ENCODE peak calls at places on chromosomes 12 and 14, in ten cellular contexts. One of them, this sample, is unnamed.

GRCh38 chr14:96267336-96267735 is 11.3 kb downstream of the BDKRB1 start:
- DNase-seq in activated T-helper 1 cell treated with Interleukin-2 at 50 U/mL for 16 hours: no peak
- DNase-seq in COR-L47: peak; percentile 87
- DNase-seq in Ammon's horn: no peak
- DNase-seq in activated T-cell treated with anti-CD3 and anti-CD28 coated beads, Interleukin-2, amount 50 U/mL, for 72 hours: no peak
- DNase-seq in EL: peak; percentile 94
- DNase-seq in GM04504: peak; percentile 67
- DNase-seq in amniotic stem cell: peak; percentile 44
- DNase-seq in heart left ventricle: no peak
- DNase-seq in Calu3: no peak
- DNase-seq in this sample: no peak

GRCh38 chr14:58865520-58866281 is 227.9 kb downstream of the DACT1 start:
- DNase-seq in amniotic stem cell: peak; percentile 17
- DNase-seq in GM04504: no peak
- DNase-seq in heart left ventricle: no peak
- DNase-seq in COR-L47: no peak
- DNase-seq in Calu3: no peak
- DNase-seq in EL: peak; percentile 47
- DNase-seq in activated T-helper 1 cell treated with Interleukin-2 at 50 U/mL for 16 hours: no peak
- DNase-seq in Ammon's horn: peak; percentile 24
- DNase-seq in activated T-cell treated with anti-CD3 and anti-CD28 coated beads, Interleukin-2, amount 50 U/mL, for 72 hours: no peak
- DNase-seq in this sample: no peak

GRCh38 chr12:93581370-93581769 is 8.9 kb downstream of the SOCS2 start:
- DNase-seq in GM04504: no peak
- DNase-seq in activated T-cell treated with anti-CD3 and anti-CD28 coated beads, Interleukin-2, amount 50 U/mL, for 72 hours: no peak
- DNase-seq in EL: no peak
- DNase-seq in amniotic stem cell: no peak
- DNase-seq in Calu3: no peak
- DNase-seq in COR-L47: no peak
- DNase-seq in activated T-helper 1 cell treated with Interleukin-2 at 50 U/mL for 16 hours: no peak
- DNase-seq in Ammon's horn: no peak
- DNase-seq in heart left ventricle: no peak
- DNase-seq in this sample: no peak

GRCh38 chr12:87001102-87001501 is 744.9 kb upstream of the MGAT4C start:
- DNase-seq in Calu3: no peak
- DNase-seq in amniotic stem cell: no peak
- DNase-seq in activated T-helper 1 cell treated with Interleukin-2 at 50 U/mL for 16 hours: no peak
- DNase-seq in EL: no peak
- DNase-seq in Ammon's horn: no peak
- DNase-seq in heart left ventricle: no peak
- DNase-seq in COR-L47: no peak
- DNase-seq in GM04504: no peak
- DNase-seq in activated T-cell treated with anti-CD3 and anti-CD28 coated beads, Interleukin-2, amount 50 U/mL, for 72 hours: no peak
- DNase-seq in this sample: no peak

GRCh38 chr14:99314623-99315022 is 42.6 kb upstream of the BCL11B start:
- DNase-seq in activated T-helper 1 cell treated with Interleukin-2 at 50 U/mL for 16 hours: no peak
- DNase-seq in Ammon's horn: no peak
- DNase-seq in GM04504: no peak
- DNase-seq in Calu3: no peak
- DNase-seq in EL: no peak
- DNase-seq in heart left ventricle: no peak
- DNase-seq in amniotic stem cell: no peak
- DNase-seq in activated T-cell treated with anti-CD3 and anti-CD28 coated beads, Interleukin-2, amount 50 U/mL, for 72 hours: no peak
- DNase-seq in COR-L47: no peak
- DNase-seq in this sample: no peak

GRCh38 chr12:107092669-107093546 is 441 bp downstream of the CRY1 start:
- DNase-seq in EL: peak; percentile 48
- DNase-seq in activated T-cell treated with anti-CD3 and anti-CD28 coated beads, Interleukin-2, amount 50 U/mL, for 72 hours: peak; percentile 77
- DNase-seq in COR-L47: peak; percentile 26
- DNase-seq in heart left ventricle: no peak
- DNase-seq in activated T-helper 1 cell treated with Interleukin-2 at 50 U/mL for 16 hours: peak; percentile 39
- DNase-seq in Calu3: peak; percentile 42
- DNase-seq in Ammon's horn: peak; percentile 43
- DNase-seq in amniotic stem cell: no peak
- DNase-seq in GM04504: no peak
- DNase-seq in this sample: peak; percentile 60

GRCh38 chr14:76168531-76168930 is 16.8 kb downstream of the GPATCH2L start:
- DNase-seq in activated T-cell treated with anti-CD3 and anti-CD28 coated beads, Interleukin-2, amount 50 U/mL, for 72 hours: no peak
- DNase-seq in Calu3: no peak
- DNase-seq in heart left ventricle: no peak
- DNase-seq in activated T-helper 1 cell treated with Interleukin-2 at 50 U/mL for 16 hours: no peak
- DNase-seq in EL: peak; percentile 3
- DNase-seq in COR-L47: no peak
- DNase-seq in Ammon's horn: no peak
- DNase-seq in GM04504: no peak
- DNase-seq in amniotic stem cell: no peak
- DNase-seq in this sample: no peak

GRCh38 chr12:26124491-26125450 is at the start of gene BHLHE41:
- DNase-seq in amniotic stem cell: peak; percentile 44
- DNase-seq in EL: peak; percentile 70
- DNase-seq in Calu3: peak; percentile 83
- DNase-seq in Ammon's horn: peak; percentile 96
- DNase-seq in COR-L47: no peak
- DNase-seq in activated T-helper 1 cell treated with Interleukin-2 at 50 U/mL for 16 hours: no peak
- DNase-seq in heart left ventricle: peak; percentile 86
- DNase-seq in GM04504: no peak
- DNase-seq in activated T-cell treated with anti-CD3 and anti-CD28 coated beads, Interleukin-2, amount 50 U/mL, for 72 hours: peak; percentile 19
- DNase-seq in this sample: peak; percentile 84

GRCh38 chr12:121990692-121991603 is 30.7 kb upstream of the BCL7A start:
- DNase-seq in amniotic stem cell: no peak
- DNase-seq in activated T-cell treated with anti-CD3 and anti-CD28 coated beads, Interleukin-2, amount 50 U/mL, for 72 hours: peak; percentile 74
- DNase-seq in COR-L47: no peak
- DNase-seq in heart left ventricle: no peak
- DNase-seq in Ammon's horn: no peak
- DNase-seq in Calu3: no peak
- DNase-seq in activated T-helper 1 cell treated with Interleukin-2 at 50 U/mL for 16 hours: no peak
- DNase-seq in EL: no peak
- DNase-seq in GM04504: peak; percentile 24
- DNase-seq in this sample: no peak

GRCh38 chr12:27332407-27333310 is at the start of gene BMAL2:
- DNase-seq in amniotic stem cell: no peak
- DNase-seq in COR-L47: peak; percentile 36
- DNase-seq in Ammon's horn: no peak
- DNase-seq in heart left ventricle: peak; percentile 68
- DNase-seq in EL: peak; percentile 63
- DNase-seq in activated T-helper 1 cell treated with Interleukin-2 at 50 U/mL for 16 hours: peak; percentile 1
- DNase-seq in activated T-cell treated with anti-CD3 and anti-CD28 coated beads, Interleukin-2, amount 50 U/mL, for 72 hours: peak; percentile 65
- DNase-seq in Calu3: peak; percentile 67
- DNase-seq in GM04504: no peak
- DNase-seq in this sample: peak; percentile 21

GRCh38 chr12:110403975-110404675 is 617 bp upstream of the ANAPC7 start:
- DNase-seq in Calu3: peak; percentile 85
- DNase-seq in activated T-cell treated with anti-CD3 and anti-CD28 coated beads, Interleukin-2, amount 50 U/mL, for 72 hours: peak; percentile 82
- DNase-seq in amniotic stem cell: peak; percentile 28
- DNase-seq in Ammon's horn: peak; percentile 69
- DNase-seq in COR-L47: peak; percentile 86
- DNase-seq in heart left ventricle: peak; percentile 87
- DNase-seq in EL: peak; percentile 67
- DNase-seq in GM04504: no peak
- DNase-seq in activated T-helper 1 cell treated with Interleukin-2 at 50 U/mL for 16 hours: peak; percentile 67
- DNase-seq in this sample: peak; percentile 79

GRCh38 chr12:112130461-112130998 is 5.2 kb downstream of the TRAFD1 start:
- DNase-seq in activated T-helper 1 cell treated with Interleukin-2 at 50 U/mL for 16 hours: no peak
- DNase-seq in Ammon's horn: no peak
- DNase-seq in EL: peak; percentile 35
- DNase-seq in heart left ventricle: no peak
- DNase-seq in COR-L47: no peak
- DNase-seq in GM04504: no peak
- DNase-seq in amniotic stem cell: no peak
- DNase-seq in Calu3: no peak
- DNase-seq in activated T-cell treated with anti-CD3 and anti-CD28 coated beads, Interleukin-2, amount 50 U/mL, for 72 hours: no peak
- DNase-seq in this sample: no peak

GRCh38 chr12:75471928-75472865 is 8.4 kb upstream of the GLIPR1 start:
- DNase-seq in amniotic stem cell: no peak
- DNase-seq in COR-L47: no peak
- DNase-seq in Calu3: no peak
- DNase-seq in heart left ventricle: no peak
- DNase-seq in activated T-cell treated with anti-CD3 and anti-CD28 coated beads, Interleukin-2, amount 50 U/mL, for 72 hours: no peak
- DNase-seq in EL: no peak
- DNase-seq in Ammon's horn: peak; percentile 29
- DNase-seq in activated T-helper 1 cell treated with Interleukin-2 at 50 U/mL for 16 hours: no peak
- DNase-seq in GM04504: no peak
- DNase-seq in this sample: no peak

GRCh38 chr14:69088523-69089445 is 64.1 kb downstream of the DCAF5 start:
- DNase-seq in GM04504: no peak
- DNase-seq in activated T-helper 1 cell treated with Interleukin-2 at 50 U/mL for 16 hours: no peak
- DNase-seq in amniotic stem cell: peak; percentile 70
- DNase-seq in EL: peak; percentile 88
- DNase-seq in Calu3: no peak
- DNase-seq in Ammon's horn: no peak
- DNase-seq in heart left ventricle: no peak
- DNase-seq in activated T-cell treated with anti-CD3 and anti-CD28 coated beads, Interleukin-2, amount 50 U/mL, for 72 hours: no peak
- DNase-seq in COR-L47: no peak
- DNase-seq in this sample: no peak

GRCh38 chr12:105672576-105672975 is 342.1 kb downstream of the C12orf75 start:
- DNase-seq in heart left ventricle: peak; percentile 88
- DNase-seq in Calu3: no peak
- DNase-seq in GM04504: no peak
- DNase-seq in COR-L47: no peak
- DNase-seq in amniotic stem cell: no peak
- DNase-seq in Ammon's horn: no peak
- DNase-seq in activated T-cell treated with anti-CD3 and anti-CD28 coated beads, Interleukin-2, amount 50 U/mL, for 72 hours: no peak
- DNase-seq in EL: no peak
- DNase-seq in activated T-helper 1 cell treated with Interleukin-2 at 50 U/mL for 16 hours: no peak
- DNase-seq in this sample: peak; percentile 21

GRCh38 chr12:53427905-53428594 is 4.4 kb downstream of the AMHR2 start:
- DNase-seq in EL: peak; percentile 92
- DNase-seq in Ammon's horn: no peak
- DNase-seq in GM04504: peak; percentile 71
- DNase-seq in heart left ventricle: no peak
- DNase-seq in Calu3: no peak
- DNase-seq in COR-L47: no peak
- DNase-seq in activated T-helper 1 cell treated with Interleukin-2 at 50 U/mL for 16 hours: no peak
- DNase-seq in activated T-cell treated with anti-CD3 and anti-CD28 coated beads, Interleukin-2, amount 50 U/mL, for 72 hours: peak; percentile 70
- DNase-seq in amniotic stem cell: peak; percentile 77
- DNase-seq in this sample: no peak

GRCh38 chr12:93156091-93156490 is 221.6 kb upstream of the NUDT4 start:
- DNase-seq in COR-L47: peak; percentile 87
- DNase-seq in activated T-cell treated with anti-CD3 and anti-CD28 coated beads, Interleukin-2, amount 50 U/mL, for 72 hours: no peak
- DNase-seq in Ammon's horn: peak; percentile 67
- DNase-seq in heart left ventricle: no peak
- DNase-seq in activated T-helper 1 cell treated with Interleukin-2 at 50 U/mL for 16 hours: no peak
- DNase-seq in GM04504: no peak
- DNase-seq in EL: no peak
- DNase-seq in amniotic stem cell: no peak
- DNase-seq in Calu3: no peak
- DNase-seq in this sample: no peak

GRCh38 chr12:89349814-89350213 is 2.5 kb downstream of the DUSP6 start:
- DNase-seq in activated T-cell treated with anti-CD3 and anti-CD28 coated beads, Interleukin-2, amount 50 U/mL, for 72 hours: no peak
- DNase-seq in activated T-helper 1 cell treated with Interleukin-2 at 50 U/mL for 16 hours: no peak
- DNase-seq in GM04504: peak; percentile 51
- DNase-seq in heart left ventricle: no peak
- DNase-seq in COR-L47: no peak
- DNase-seq in Calu3: peak; percentile 49
- DNase-seq in amniotic stem cell: no peak
- DNase-seq in Ammon's horn: peak; percentile 73
- DNase-seq in EL: peak; percentile 66
- DNase-seq in this sample: no peak

GRCh38 chr14:68379510-68380303 is 413.2 kb downstream of the ZFP36L1 start:
- DNase-seq in Calu3: no peak
- DNase-seq in EL: no peak
- DNase-seq in COR-L47: no peak
- DNase-seq in heart left ventricle: no peak
- DNase-seq in Ammon's horn: no peak
- DNase-seq in activated T-cell treated with anti-CD3 and anti-CD28 coated beads, Interleukin-2, amount 50 U/mL, for 72 hours: peak; percentile 52
- DNase-seq in GM04504: no peak
- DNase-seq in amniotic stem cell: no peak
- DNase-seq in activated T-helper 1 cell treated with Interleukin-2 at 50 U/mL for 16 hours: peak; percentile 4
- DNase-seq in this sample: no peak

GRCh38 chr12:132286912-132287311 is 42.5 kb downstream of the GALNT9 start:
- DNase-seq in EL: peak; percentile 6
- DNase-seq in activated T-cell treated with anti-CD3 and anti-CD28 coated beads, Interleukin-2, amount 50 U/mL, for 72 hours: no peak
- DNase-seq in heart left ventricle: peak; percentile 37
- DNase-seq in Calu3: peak; percentile 83
- DNase-seq in GM04504: no peak
- DNase-seq in Ammon's horn: no peak
- DNase-seq in amniotic stem cell: no peak
- DNase-seq in COR-L47: no peak
- DNase-seq in activated T-helper 1 cell treated with Interleukin-2 at 50 U/mL for 16 hours: no peak
- DNase-seq in this sample: no peak

GRCh38 chr12:32893458-32893857 is 3.1 kb downstream of the PKP2 start:
- DNase-seq in heart left ventricle: no peak
- DNase-seq in activated T-helper 1 cell treated with Interleukin-2 at 50 U/mL for 16 hours: no peak
- DNase-seq in activated T-cell treated with anti-CD3 and anti-CD28 coated beads, Interleukin-2, amount 50 U/mL, for 72 hours: no peak
- DNase-seq in Ammon's horn: no peak
- DNase-seq in Calu3: no peak
- DNase-seq in EL: no peak
- DNase-seq in GM04504: no peak
- DNase-seq in COR-L47: no peak
- DNase-seq in amniotic stem cell: no peak
- DNase-seq in this sample: no peak

GRCh38 chr14:25846232-25846631 is 751.6 kb downstream of the NOVA1 start:
- DNase-seq in Calu3: no peak
- DNase-seq in activated T-helper 1 cell treated with Interleukin-2 at 50 U/mL for 16 hours: no peak
- DNase-seq in GM04504: no peak
- DNase-seq in activated T-cell treated with anti-CD3 and anti-CD28 coated beads, Interleukin-2, amount 50 U/mL, for 72 hours: no peak
- DNase-seq in EL: no peak
- DNase-seq in COR-L47: no peak
- DNase-seq in Ammon's horn: no peak
- DNase-seq in amniotic stem cell: no peak
- DNase-seq in heart left ventricle: no peak
- DNase-seq in this sample: no peak

GRCh38 chr14:103372552-103373304 is 12.5 kb upstream of the MARK3 start:
- DNase-seq in Calu3: peak; percentile 68
- DNase-seq in GM04504: peak; percentile 85
- DNase-seq in heart left ventricle: no peak
- DNase-seq in Ammon's horn: no peak
- DNase-seq in activated T-cell treated with anti-CD3 and anti-CD28 coated beads, Interleukin-2, amount 50 U/mL, for 72 hours: peak; percentile 47
- DNase-seq in COR-L47: no peak
- DNase-seq in amniotic stem cell: peak; percentile 66
- DNase-seq in activated T-helper 1 cell treated with Interleukin-2 at 50 U/mL for 16 hours: no peak
- DNase-seq in EL: peak; percentile 96
- DNase-seq in this sample: no peak

GRCh38 chr12:81627336-81628189 is 131.6 kb downstream of the PPFIA2 start:
- DNase-seq in amniotic stem cell: peak; percentile 63
- DNase-seq in activated T-helper 1 cell treated with Interleukin-2 at 50 U/mL for 16 hours: no peak
- DNase-seq in Calu3: peak; percentile 41
- DNase-seq in GM04504: peak; percentile 6
- DNase-seq in COR-L47: peak; percentile 64
- DNase-seq in activated T-cell treated with anti-CD3 and anti-CD28 coated beads, Interleukin-2, amount 50 U/mL, for 72 hours: no peak
- DNase-seq in Ammon's horn: peak; percentile 67
- DNase-seq in heart left ventricle: no peak
- DNase-seq in EL: peak; percentile 33
- DNase-seq in this sample: no peak

GRCh38 chr14:93994919-93995682 is 2.0 kb upstream of the CCDC197 start:
- DNase-seq in GM04504: peak; percentile 58
- DNase-seq in heart left ventricle: no peak
- DNase-seq in Ammon's horn: peak; percentile 75
- DNase-seq in activated T-helper 1 cell treated with Interleukin-2 at 50 U/mL for 16 hours: no peak
- DNase-seq in COR-L47: peak; percentile 19
- DNase-seq in activated T-cell treated with anti-CD3 and anti-CD28 coated beads, Interleukin-2, amount 50 U/mL, for 72 hours: peak; percentile 86
- DNase-seq in EL: peak; percentile 79
- DNase-seq in amniotic stem cell: peak; percentile 50
- DNase-seq in Calu3: peak; percentile 61
- DNase-seq in this sample: no peak

GRCh38 chr12:31224768-31225448 is 101.0 kb downstream of the SINHCAF start:
- DNase-seq in Ammon's horn: no peak
- DNase-seq in heart left ventricle: no peak
- DNase-seq in COR-L47: no peak
- DNase-seq in amniotic stem cell: no peak
- DNase-seq in activated T-cell treated with anti-CD3 and anti-CD28 coated beads, Interleukin-2, amount 50 U/mL, for 72 hours: no peak
- DNase-seq in Calu3: no peak
- DNase-seq in activated T-helper 1 cell treated with Interleukin-2 at 50 U/mL for 16 hours: no peak
- DNase-seq in EL: no peak
- DNase-seq in GM04504: no peak
- DNase-seq in this sample: no peak

GRCh38 chr12:23204933-23205778 is 580.2 kb downstream of the ETNK1 start:
- DNase-seq in COR-L47: no peak
- DNase-seq in GM04504: peak; percentile 24
- DNase-seq in EL: peak; percentile 35
- DNase-seq in heart left ventricle: no peak
- DNase-seq in activated T-helper 1 cell treated with Interleukin-2 at 50 U/mL for 16 hours: no peak
- DNase-seq in activated T-cell treated with anti-CD3 and anti-CD28 coated beads, Interleukin-2, amount 50 U/mL, for 72 hours: no peak
- DNase-seq in Ammon's horn: peak; percentile 79
- DNase-seq in amniotic stem cell: peak; percentile 4
- DNase-seq in Calu3: peak; percentile 14
- DNase-seq in this sample: peak; percentile 18

GRCh38 chr12:103548622-103549601 is 38.2 kb upstream of the STAB2 start:
- DNase-seq in heart left ventricle: no peak
- DNase-seq in Ammon's horn: peak; percentile 89
- DNase-seq in GM04504: peak; percentile 27
- DNase-seq in Calu3: peak; percentile 80
- DNase-seq in amniotic stem cell: peak; percentile 48
- DNase-seq in COR-L47: peak; percentile 74
- DNase-seq in activated T-cell treated with anti-CD3 and anti-CD28 coated beads, Interleukin-2, amount 50 U/mL, for 72 hours: peak; percentile 73
- DNase-seq in activated T-helper 1 cell treated with Interleukin-2 at 50 U/mL for 16 hours: peak; percentile 36
- DNase-seq in EL: peak; percentile 71
- DNase-seq in this sample: peak; percentile 60

This sample was measured in ovary.